ENCODE peak calls at places on chromosome 14, in seven cellular contexts. T is activated CD8-positive, alpha-beta memory T cell treated with anti-CD3 and anti-CD28 coated beads for 1 hour; S is fibroblast of lung; Z is A172; W is dermis microvascular lymphatic vessel endothelial cell; U is GM19239; X is activated naive CD4-positive, alpha-beta T cell treated with anti-CD3 and anti-CD28 coated beads for 36 hours. L is an unnamed sample.

GRCh38 chr14:90419200-90419599 is 22.4 kb downstream of the CALM1 start:
- DNase-seq in X (no peak), Z (peak), T (no peak), S (peak), W (peak), U (no peak), L (no peak)

GRCh38 chr14:68676511-68676943 is 116.3 kb downstream of the ZFP36L1 start:
- DNase-seq in T (no peak), Z (no peak), W (no peak), X (no peak), S (no peak), U (no peak), L (no peak)

GRCh38 chr14:99807413-99808132 is 14.4 kb downstream of the EML1 start:
- DNase-seq in S (peak), W (no peak), X (no peak), U (no peak), Z (peak), T (no peak), L (no peak)

GRCh38 chr14:59969319-59969718 is 49.4 kb downstream of the LRRC9 start:
- DNase-seq in Z (peak), S (peak), T (no peak), U (no peak), W (no peak), X (no peak), L (no peak)

GRCh38 chr14:31106768-31107167 is 80.6 kb upstream of the STRN3 start:
- DNase-seq in W (no peak), U (no peak), X (no peak), S (peak), Z (no peak), T (no peak), L (no peak)

GRCh38 chr14:74945852-74946658 is 9.3 kb downstream of the PGF start:
- DNase-seq in S (peak), W (peak), U (peak), T (peak), Z (peak), X (peak), L (peak)

GRCh38 chr14:97346675-97347074 is 549.5 kb downstream of the VRK1 start:
- DNase-seq in S (no peak), X (no peak), T (no peak), U (no peak), W (no peak), Z (no peak), L (no peak)

GRCh38 chr14:52863339-52863700 is 71.9 kb upstream of the GNPNAT1 start:
- DNase-seq in T (no peak), S (peak), W (no peak), X (no peak), U (no peak), Z (no peak), L (no peak)

GRCh38 chr14:68955164-68955921 is 23.8 kb downstream of the ACTN1 start:
- DNase-seq in U (no peak), W (peak), Z (no peak), S (peak), T (no peak), X (no peak), L (no peak)